ENCODE peak calls at places on chromosomes 3 and 15, in four cellular contexts. S, M, Y and K are unnamed samples.

GRCh38 chr3:48651763-48652162 is 10.9 kb downstream of the CELSR3 start:
- DNase-seq in M (no peak), Y (no peak), S (no peak), K (no peak)

GRCh38 chr15:56757884-56758283 is 24.6 kb upstream of the ZNF280D start:
- DNase-seq in S (no peak), Y (no peak), M (no peak), K (no peak)

GRCh38 chr15:76860201-76860600 is 44.9 kb downstream of the SCAPER start:
- DNase-seq in S (no peak), Y (no peak), M (no peak), K (no peak)

GRCh38 chr3:188914556-188914955 is 257.2 kb upstream of the TPRG1 start:
- DNase-seq in S (no peak), M (no peak), Y (peak), K (no peak)

GRCh38 chr15:61131598-61131954 is 97.5 kb downstream of the RORA start:
- DNase-seq in Y (no peak), M (no peak), S (no peak), K (no peak)

GRCh38 chr3:147397155-147397888 is 9.0 kb downstream of the ZIC4 start:
- DNase-seq in Y (no peak), S (no peak), M (no peak), K (no peak)

GRCh38 chr15:66701422-66702034 is 508 bp upstream of the SMAD6 start:
- DNase-seq in Y (no peak), S (peak), M (peak), K (peak)

GRCh38 chr3:111667621-111668239 is 72.6 kb upstream of the ZBED2 start:
- DNase-seq in S (peak), Y (peak), M (peak), K (peak)

GRCh38 chr3:18372786-18373405 is 52.2 kb downstream of the SATB1 start:
- DNase-seq in M (peak), Y (no peak), S (no peak), K (peak)

GRCh38 chr3:156360116-156360515 is 194.8 kb downstream of the SSR3 start:
- DNase-seq in S (no peak), M (no peak), Y (no peak), K (no peak)

GRCh38 chr3:37024092-37024491 is 30.8 kb downstream of the MLH1 start:
- DNase-seq in Y (peak), M (no peak), S (no peak), K (peak)

GRCh38 chr3:169699536-169700050 is 36.1 kb upstream of the MECOM start:
- DNase-seq in Y (no peak), S (no peak), M (no peak), K (no peak)

GRCh38 chr3:133474251-133474801 is 74.5 kb downstream of the BFSP2 start:
- DNase-seq in M (no peak), S (peak), Y (peak), K (no peak)

GRCh38 chr15:26891448-26891881 is 24.6 kb downstream of the GABRA5 start:
- DNase-seq in Y (peak), S (peak), M (no peak), K (peak)
- H3K4me3 ChIP-seq in Y (peak), S (no peak), M (no peak), K (no peak)

DNA sequence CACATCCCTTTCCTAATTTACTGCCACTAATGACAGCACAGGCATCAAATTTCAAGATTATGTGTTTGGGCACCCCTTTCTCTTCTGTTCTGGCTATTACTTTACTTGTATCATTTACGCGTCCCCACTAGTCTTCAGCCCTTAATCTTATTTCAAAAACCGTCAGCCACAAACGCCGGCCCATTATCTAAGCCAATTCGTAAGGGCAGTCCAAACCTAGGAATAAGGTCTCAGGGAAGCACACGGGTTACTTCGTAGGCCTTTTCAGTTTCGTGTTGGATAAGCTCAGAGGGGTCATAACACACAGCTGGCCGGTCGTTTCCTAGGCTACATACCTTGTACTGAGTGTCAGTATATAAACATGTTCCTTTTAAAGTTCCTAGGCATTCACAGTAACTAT is 5.1 kb upstream of the DNAAF4 start:
- DNase-seq in M (no peak), Y (no peak), S (no peak), K (no peak)
- H3K4me3 ChIP-seq in M (no peak), Y (no peak), S (peak), K (no peak)

DNA sequence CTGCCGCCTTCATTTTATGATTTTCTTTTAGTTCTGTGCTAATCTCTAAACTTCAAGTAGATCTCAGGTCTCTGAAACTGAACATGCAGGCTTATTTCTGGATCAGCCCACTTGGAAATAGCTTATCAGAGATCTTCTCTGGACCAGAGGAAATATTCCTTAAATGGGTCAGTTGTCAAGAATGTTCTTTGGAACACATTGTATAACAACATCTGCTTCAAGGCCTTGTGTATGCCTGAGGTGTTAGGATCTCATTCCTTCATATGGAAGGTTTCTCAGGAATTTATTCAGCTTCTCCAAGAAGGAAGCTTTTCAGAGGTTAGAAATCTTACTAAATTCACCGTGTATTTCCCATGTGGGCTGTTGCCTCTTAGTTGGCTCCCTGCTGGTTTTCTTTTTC is 47.4 kb downstream of the SYN2 start:
- DNase-seq in S (no peak), Y (no peak), M (no peak), K (no peak)
- H3K4me3 ChIP-seq in S (no peak), Y (no peak), M (no peak), K (no peak)

GRCh38 chr15:92881570-92881837 is 18.6 kb upstream of the CHD2 start:
- DNase-seq in M (no peak), Y (no peak), S (no peak), K (no peak)
- H3K4me3 ChIP-seq in M (peak), Y (peak), S (peak), K (peak)

GRCh38 chr15:92820233-92821021 is 79.7 kb upstream of the CHD2 start:
- DNase-seq in S (peak), Y (peak), M (peak), K (peak)
- H3K4me3 ChIP-seq in S (peak), Y (peak), M (peak), K (peak)

DNA sequence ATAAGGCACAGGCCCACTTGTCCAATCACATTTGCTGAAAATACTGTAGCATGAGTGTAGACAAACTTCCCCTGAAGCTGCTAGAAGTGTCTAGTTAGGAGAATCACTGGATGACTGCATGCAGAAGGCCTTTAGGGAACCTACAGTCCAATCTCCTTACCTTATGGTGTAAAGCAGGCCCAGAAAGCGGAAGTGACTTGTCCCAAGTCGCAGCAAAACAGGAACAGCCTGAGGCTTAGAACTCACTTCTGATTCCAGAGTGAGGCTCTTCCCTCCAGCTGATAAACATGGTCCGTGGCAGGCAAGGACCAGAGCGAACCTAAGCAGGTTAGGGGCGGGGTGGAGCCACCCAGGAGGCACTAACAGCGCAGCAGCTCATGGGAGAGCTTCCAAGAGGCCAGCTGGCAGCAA is 2.5 kb downstream of the GRAMD2A start:
- DNase-seq in M (no peak), Y (no peak), S (peak), K (no peak)
- H3K4me3 ChIP-seq in M (no peak), Y (no peak), S (no peak), K (no peak)